ENCODE peak calls at places on chromosomes 5 and 9, in seven cellular contexts. One of them, this sample, is unnamed.

GRCh38 chr9:88767504-88767790 is 223.8 kb upstream of the S1PR3 start:
- DNase-seq in thoracic aorta: no peak
- DNase-seq in iPS DF 6.9: no peak
- DNase-seq in lower lobe of right lung: no peak
- DNase-seq in suprapubic skin: no peak
- DNase-seq in upper lobe of right lung: no peak
- DNase-seq in GM23248: peak; percentile 51
- DNase-seq in this sample: no peak

GRCh38 chr5:177089146-177089545 is 2.4 kb downstream of the FGFR4 start:
- DNase-seq in thoracic aorta: no peak
- DNase-seq in iPS DF 6.9: no peak
- DNase-seq in lower lobe of right lung: no peak
- DNase-seq in suprapubic skin: no peak
- DNase-seq in upper lobe of right lung: no peak
- DNase-seq in GM23248: no peak
- DNase-seq in this sample: no peak

GRCh38 chr5:180345781-180346180 is 7.4 kb downstream of the GFPT2 start:
- DNase-seq in thoracic aorta: no peak
- DNase-seq in iPS DF 6.9: no peak
- DNase-seq in lower lobe of right lung: peak; percentile 31
- DNase-seq in suprapubic skin: no peak
- DNase-seq in upper lobe of right lung: no peak
- DNase-seq in GM23248: no peak
- DNase-seq in this sample: no peak

GRCh38 chr9:132795511-132796303 is 82.4 kb downstream of the AK8 start:
- DNase-seq in thoracic aorta: no peak
- DNase-seq in iPS DF 6.9: no peak
- DNase-seq in lower lobe of right lung: no peak
- DNase-seq in suprapubic skin: no peak
- DNase-seq in upper lobe of right lung: no peak
- DNase-seq in GM23248: no peak
- DNase-seq in this sample: no peak

GRCh38 chr5:58499951-58500350 is 8.7 kb downstream of the GAPT start:
- DNase-seq in thoracic aorta: no peak
- DNase-seq in iPS DF 6.9: no peak
- DNase-seq in lower lobe of right lung: no peak
- DNase-seq in suprapubic skin: no peak
- DNase-seq in upper lobe of right lung: no peak
- DNase-seq in GM23248: no peak
- DNase-seq in this sample: no peak

GRCh38 chr5:174097486-174098185 is 52.1 kb downstream of the NSG2 start:
- DNase-seq in thoracic aorta: no peak
- DNase-seq in iPS DF 6.9: no peak
- DNase-seq in lower lobe of right lung: no peak
- DNase-seq in suprapubic skin: no peak
- DNase-seq in upper lobe of right lung: no peak
- DNase-seq in GM23248: peak; percentile 16
- DNase-seq in this sample: no peak

GRCh38 chr9:69951411-69951810 is 92.2 kb upstream of the MAMDC2 start:
- DNase-seq in thoracic aorta: no peak
- DNase-seq in iPS DF 6.9: no peak
- DNase-seq in lower lobe of right lung: no peak
- DNase-seq in suprapubic skin: no peak
- DNase-seq in upper lobe of right lung: no peak
- DNase-seq in GM23248: no peak
- DNase-seq in this sample: no peak

GRCh38 chr9:136254381-136255165 is 9.0 kb upstream of the QSOX2 start:
- DNase-seq in thoracic aorta: no peak
- DNase-seq in iPS DF 6.9: no peak
- DNase-seq in lower lobe of right lung: no peak
- DNase-seq in suprapubic skin: no peak
- DNase-seq in upper lobe of right lung: no peak
- DNase-seq in GM23248: no peak
- DNase-seq in this sample: no peak

GRCh38 chr9:25117791-25118190 is 560.5 kb downstream of the TUSC1 start:
- DNase-seq in thoracic aorta: no peak
- DNase-seq in iPS DF 6.9: no peak
- DNase-seq in lower lobe of right lung: no peak
- DNase-seq in suprapubic skin: no peak
- DNase-seq in upper lobe of right lung: no peak
- DNase-seq in GM23248: no peak
- DNase-seq in this sample: no peak

GRCh38 chr9:79687131-79687447 is 115.3 kb downstream of the TLE4 start:
- DNase-seq in thoracic aorta: no peak
- DNase-seq in iPS DF 6.9: no peak
- DNase-seq in lower lobe of right lung: no peak
- DNase-seq in suprapubic skin: no peak
- DNase-seq in upper lobe of right lung: no peak
- DNase-seq in GM23248: peak; percentile 21
- DNase-seq in this sample: no peak

GRCh38 chr5:111422245-111422644 is 90.1 kb downstream of the STARD4 start:
- DNase-seq in thoracic aorta: no peak
- DNase-seq in iPS DF 6.9: no peak
- DNase-seq in lower lobe of right lung: no peak
- DNase-seq in suprapubic skin: no peak
- DNase-seq in upper lobe of right lung: no peak
- DNase-seq in GM23248: no peak
- DNase-seq in this sample: no peak

GRCh38 chr5:111427762-111428161 is 84.6 kb downstream of the STARD4 start:
- DNase-seq in thoracic aorta: no peak
- DNase-seq in iPS DF 6.9: no peak
- DNase-seq in lower lobe of right lung: no peak
- DNase-seq in suprapubic skin: no peak
- DNase-seq in upper lobe of right lung: no peak
- DNase-seq in GM23248: no peak
- DNase-seq in this sample: no peak

GRCh38 chr5:111422747-111423455 is 89.4 kb downstream of the STARD4 start:
- DNase-seq in thoracic aorta: no peak
- DNase-seq in iPS DF 6.9: no peak
- DNase-seq in lower lobe of right lung: no peak
- DNase-seq in suprapubic skin: no peak
- DNase-seq in upper lobe of right lung: no peak
- DNase-seq in GM23248: no peak
- DNase-seq in this sample: no peak

DNA sequence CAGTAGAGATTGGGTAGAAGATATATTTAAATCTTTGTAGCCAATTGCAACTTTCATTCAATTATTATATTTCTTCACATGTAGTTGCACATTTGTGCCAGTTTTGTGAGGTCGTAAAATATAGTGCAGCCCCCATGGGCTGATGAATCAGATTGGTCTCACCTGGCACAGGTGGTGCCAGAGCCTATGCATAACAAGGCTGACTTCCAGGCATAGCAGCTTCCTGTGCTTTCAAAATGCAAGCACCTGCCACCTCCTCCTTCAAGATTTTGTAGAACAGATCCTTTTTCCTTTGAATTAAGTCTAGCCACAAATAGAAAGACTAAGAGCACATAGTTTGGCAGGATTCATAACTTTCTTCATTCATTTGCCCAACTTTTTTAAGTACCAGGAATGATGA is 87.1 kb downstream of the STARD4 start:
- DNase-seq in thoracic aorta: no peak
- DNase-seq in iPS DF 6.9: no peak
- DNase-seq in lower lobe of right lung: no peak
- DNase-seq in suprapubic skin: no peak
- DNase-seq in upper lobe of right lung: no peak
- DNase-seq in GM23248: no peak
- DNase-seq in this sample: no peak
- H3K27ac ChIP-seq in thoracic aorta: no peak overlapping the region
- H3K27ac ChIP-seq in iPS DF 6.9: no peak overlapping the region
- H3K27ac ChIP-seq in lower lobe of right lung: no peak overlapping the region
- H3K27ac ChIP-seq in suprapubic skin: no peak overlapping the region
- H3K27ac ChIP-seq in upper lobe of right lung: no peak overlapping the region
- H3K27ac ChIP-seq in GM23248: no peak overlapping the region
- H3K27ac ChIP-seq in this sample: no peak overlapping the region

DNA sequence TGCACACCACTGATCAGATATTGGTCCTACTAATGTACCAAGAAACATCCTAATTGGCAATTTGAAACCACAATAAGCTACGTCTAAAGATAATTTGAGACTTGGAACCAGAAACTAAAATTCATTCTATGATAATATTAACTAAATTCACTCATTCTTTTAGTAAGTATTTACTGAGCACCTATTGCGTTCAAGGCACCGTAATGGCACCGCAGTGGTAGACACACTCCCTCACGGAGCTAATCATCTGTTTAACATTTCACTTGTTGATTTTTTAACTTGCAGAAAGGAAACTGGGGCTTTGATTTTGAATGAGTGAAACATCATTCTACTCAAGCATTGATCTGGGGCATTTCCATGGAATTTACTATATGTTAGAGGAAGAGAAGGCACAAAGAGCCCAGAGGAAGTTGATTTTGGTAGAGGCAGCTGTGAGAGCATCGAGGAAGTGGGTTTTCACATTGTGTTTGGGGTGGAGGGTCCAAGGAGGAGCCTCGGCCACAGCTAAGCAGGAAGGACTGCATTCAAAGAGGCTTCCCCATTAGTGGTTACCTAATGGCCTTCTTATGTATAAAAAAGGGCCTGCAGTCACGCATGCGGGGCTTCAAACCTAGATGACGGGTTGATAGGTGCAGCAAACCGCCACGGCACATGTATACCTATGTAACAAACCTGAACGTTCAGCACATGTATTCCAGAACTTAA is 7.1 kb downstream of the RAPGEF1 start:
- DNase-seq in thoracic aorta: no peak
- DNase-seq in iPS DF 6.9: no peak
- DNase-seq in lower lobe of right lung: peak; percentile 49
- DNase-seq in suprapubic skin: no peak
- DNase-seq in upper lobe of right lung: no peak
- DNase-seq in GM23248: no peak
- DNase-seq in this sample: no peak
- H3K4me1 ChIP-seq in thoracic aorta: peaks cover 53% of the 10 kb centered on the region
- H3K4me1 ChIP-seq in iPS DF 6.9: peaks cover 4% of the 10 kb centered on the region
- H3K4me1 ChIP-seq in lower lobe of right lung: peaks cover 97% of the 10 kb centered on the region
- H3K4me1 ChIP-seq in suprapubic skin: peaks cover 90% of the 10 kb centered on the region
- H3K4me1 ChIP-seq in upper lobe of right lung: peaks cover 93% of the 10 kb centered on the region
- H3K4me1 ChIP-seq in GM23248: peaks cover 49% of the 10 kb centered on the region
- H3K4me1 ChIP-seq in this sample: peaks cover 63% of the 10 kb centered on the region

DNA sequence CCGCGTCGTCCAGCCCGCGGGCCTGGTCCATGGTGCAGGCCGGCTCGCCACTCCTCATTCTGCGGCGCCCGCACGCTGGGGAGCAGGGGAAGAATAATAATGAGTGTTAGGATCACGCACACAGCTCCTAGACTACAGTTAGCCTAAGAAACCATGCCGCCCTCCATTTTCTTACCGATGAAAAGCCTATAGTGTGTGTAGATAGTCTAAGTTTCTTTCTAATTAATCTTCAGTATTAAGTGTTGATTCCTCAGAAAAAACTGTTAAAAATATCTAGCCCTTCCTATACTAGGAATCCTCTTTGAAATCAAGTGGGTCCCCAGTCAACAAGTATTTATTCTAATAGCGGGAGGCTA is 9.3 kb downstream of the ZBED3 start:
- DNase-seq in thoracic aorta: no peak
- DNase-seq in iPS DF 6.9: no peak
- DNase-seq in lower lobe of right lung: no peak
- DNase-seq in suprapubic skin: no peak
- DNase-seq in upper lobe of right lung: no peak
- DNase-seq in GM23248: no peak
- DNase-seq in this sample: no peak
- H3K4me3 ChIP-seq in thoracic aorta: peak overlapping the region; percentile 71
- H3K4me3 ChIP-seq in iPS DF 6.9: peak overlapping the region; percentile 14
- H3K4me3 ChIP-seq in lower lobe of right lung: peak overlapping the region; percentile 46
- H3K4me3 ChIP-seq in suprapubic skin: peak overlapping the region; percentile 65
- H3K4me3 ChIP-seq in upper lobe of right lung: peak overlapping the region; percentile 38
- H3K4me3 ChIP-seq in GM23248: peak overlapping the region; percentile 58
- H3K4me3 ChIP-seq in this sample: peak overlapping the region; percentile 42

DNA sequence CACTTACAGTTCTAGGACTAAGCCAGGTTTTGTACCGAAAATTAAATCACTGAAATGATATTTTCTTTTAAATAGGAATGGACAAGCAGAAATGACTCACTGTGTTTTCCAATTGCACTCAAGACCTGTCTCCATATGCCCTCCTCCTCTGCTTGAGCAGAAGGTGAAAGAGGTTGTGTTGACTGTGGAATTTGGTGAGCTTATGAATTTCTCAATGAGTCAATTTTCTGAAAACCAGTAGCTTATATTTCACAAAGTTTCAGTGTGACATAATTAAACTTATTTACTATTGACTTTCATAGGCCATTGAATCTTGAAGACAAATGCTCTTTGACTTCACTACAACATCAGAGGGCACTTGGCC is 249.9 kb downstream of the NPR3 start:
- DNase-seq in thoracic aorta: no peak
- DNase-seq in iPS DF 6.9: no peak
- DNase-seq in lower lobe of right lung: no peak
- DNase-seq in suprapubic skin: no peak
- DNase-seq in upper lobe of right lung: no peak
- DNase-seq in GM23248: peak; percentile 38
- DNase-seq in this sample: no peak
- H3K27ac ChIP-seq in thoracic aorta: no peak overlapping the region
- H3K27ac ChIP-seq in iPS DF 6.9: no peak overlapping the region
- H3K27ac ChIP-seq in lower lobe of right lung: no peak overlapping the region
- H3K27ac ChIP-seq in suprapubic skin: peak overlapping the region; percentile 30
- H3K27ac ChIP-seq in upper lobe of right lung: no peak overlapping the region
- H3K27ac ChIP-seq in GM23248: no peak overlapping the region
- H3K27ac ChIP-seq in this sample: peak overlapping the region; percentile 51

DNA sequence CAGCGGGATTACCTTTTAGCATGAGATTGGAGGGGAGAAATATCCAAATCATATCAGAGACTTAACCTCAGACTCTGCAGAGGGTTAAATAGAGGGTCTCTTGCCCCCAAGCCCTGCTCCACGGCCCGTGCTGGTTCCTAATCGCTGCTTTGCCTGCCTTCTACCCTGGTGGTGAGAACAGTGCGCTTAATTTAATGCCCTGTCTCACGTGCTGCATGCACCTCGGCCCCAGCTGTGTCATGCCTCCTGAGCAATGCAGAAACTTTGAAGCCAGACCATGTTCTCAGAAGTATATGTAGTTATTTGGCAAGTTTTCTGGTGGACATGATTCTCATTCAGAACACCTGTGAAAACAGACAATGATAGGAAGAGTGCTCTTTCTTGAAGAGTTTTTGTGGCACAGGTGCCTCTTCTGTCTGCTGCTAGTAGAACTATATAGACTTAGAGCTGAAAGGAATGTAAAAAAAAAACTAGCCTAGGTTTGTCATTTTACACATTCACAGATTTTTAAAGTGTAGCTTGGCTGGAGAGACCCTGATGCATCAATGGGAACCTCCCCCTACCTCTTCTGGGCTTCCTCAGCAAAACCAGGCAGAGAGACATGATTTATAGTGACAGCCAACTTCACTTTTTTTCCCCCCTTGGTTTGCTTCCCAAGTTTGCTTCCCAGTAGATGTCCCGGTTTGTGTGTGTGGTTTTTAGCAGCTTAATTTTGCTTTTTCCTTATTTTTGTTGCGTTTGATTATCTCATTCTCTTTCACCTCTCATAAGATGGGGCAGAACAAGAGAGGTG is 1.6 kb downstream of the OTULIN start:
- DNase-seq in thoracic aorta: no peak
- DNase-seq in iPS DF 6.9: no peak
- DNase-seq in lower lobe of right lung: no peak
- DNase-seq in suprapubic skin: no peak
- DNase-seq in upper lobe of right lung: peak; percentile 64
- DNase-seq in GM23248: peak; percentile 85
- DNase-seq in this sample: no peak
- H3K4me1 ChIP-seq in thoracic aorta: peaks cover 32% of the 10 kb centered on the region
- H3K4me1 ChIP-seq in iPS DF 6.9: no peaks in the 10 kb centered on the region
- H3K4me1 ChIP-seq in lower lobe of right lung: peaks cover 65% of the 10 kb centered on the region
- H3K4me1 ChIP-seq in suprapubic skin: peaks cover 69% of the 10 kb centered on the region
- H3K4me1 ChIP-seq in upper lobe of right lung: peaks cover 41% of the 10 kb centered on the region
- H3K4me1 ChIP-seq in GM23248: peaks cover 31% of the 10 kb centered on the region
- H3K4me1 ChIP-seq in this sample: peaks cover 41% of the 10 kb centered on the region

GRCh38 chr5:79133657-79134451 is 22.2 kb downstream of the BHMT start:
- DNase-seq in thoracic aorta: peak; percentile 4
- DNase-seq in iPS DF 6.9: no peak
- DNase-seq in lower lobe of right lung: peak; percentile 55
- DNase-seq in suprapubic skin: no peak
- DNase-seq in upper lobe of right lung: no peak
- DNase-seq in GM23248: peak; percentile 90
- DNase-seq in this sample: no peak
- H3K4me3 ChIP-seq in thoracic aorta: peak overlapping the region; percentile 64
- H3K4me3 ChIP-seq in iPS DF 6.9: no peak overlapping the region
- H3K4me3 ChIP-seq in lower lobe of right lung: peak overlapping the region; percentile 24
- H3K4me3 ChIP-seq in suprapubic skin: peak overlapping the region; percentile 24
- H3K4me3 ChIP-seq in upper lobe of right lung: peak overlapping the region; percentile 26
- H3K4me3 ChIP-seq in GM23248: peak overlapping the region; percentile 66
- H3K4me3 ChIP-seq in this sample: no peak overlapping the region

This sample was measured in RWPE2.